ENCODE peak calls at places on chromosomes 6 and 20, in five cellular contexts. E is CD8-positive, alpha-beta T cell; C is transverse colon; A is GM23338; M is HFF-Myc. S is an unnamed sample.

GRCh38 chr20:24492031-24492607 is 22.7 kb downstream of the SYNDIG1 start:
- DNase-seq in E (no peak), C (no peak), A (peak), M (no peak), S (no peak)

GRCh38 chr6:130282234-130282995 is 59.7 kb upstream of the SAMD3 start:
- DNase-seq in E (no peak), C (no peak), A (peak), M (peak), S (peak)

GRCh38 chr6:12222405-12223366 is 67.5 kb upstream of the EDN1 start:
- DNase-seq in E (no peak), C (no peak), A (peak), M (no peak), S (no peak)

GRCh38 chr6:151674578-151674977 is 132.9 kb upstream of the ESR1 start:
- DNase-seq in E (no peak), C (no peak), A (no peak), M (no peak), S (no peak)

GRCh38 chr6:17394192-17394611 is 807 bp downstream of the CAP2 start:
- DNase-seq in E (no peak), C (peak), A (peak), M (peak), S (peak)

GRCh38 chr20:8875586-8875985 is 193.3 kb upstream of the PLCB4 start:
- DNase-seq in E (no peak), C (no peak), A (no peak), M (no peak), S (peak)

GRCh38 chr6:110681543-110682459 is 133.5 kb downstream of the CDK19 start:
- DNase-seq in E (no peak), C (no peak), A (no peak), M (no peak), S (no peak)

GRCh38 chr6:36129889-36130671 is at the start of gene MAPK13:
- DNase-seq in E (no peak), C (peak), A (peak), M (no peak), S (no peak)

GRCh38 chr6:94894300-94894699 is 683.0 kb upstream of the MANEA start:
- DNase-seq in E (no peak), C (no peak), A (no peak), M (no peak), S (no peak)
- H3K4me3 ChIP-seq in E (no peak), C (no peak), A (no peak), M (no peak), S (no peak)

GRCh38 chr20:297098-297924 is at the start of gene ZCCHC3:
- DNase-seq in E (peak), C (peak), A (peak), M (peak), S (peak)
- TF ChIP-seq CTCF in E (no peak), C (no peak), A (no peak), M (no peak), S (no peak)

GRCh38 chr6:142912125-142912524 is 32.9 kb downstream of the HIVEP2 start:
- DNase-seq in E (no peak), C (no peak), A (peak), M (no peak), S (no peak)

GRCh38 chr6:142914371-142914770 is 30.6 kb downstream of the HIVEP2 start:
- DNase-seq in E (no peak), C (no peak), A (no peak), M (no peak), S (no peak)

GRCh38 chr6:142913511-142914047 is 31.4 kb downstream of the HIVEP2 start:
- DNase-seq in E (peak), C (peak), A (no peak), M (no peak), S (no peak)

GRCh38 chr6:142911395-142911794 is 33.6 kb downstream of the HIVEP2 start:
- DNase-seq in E (no peak), C (no peak), A (no peak), M (no peak), S (no peak)

DNA sequence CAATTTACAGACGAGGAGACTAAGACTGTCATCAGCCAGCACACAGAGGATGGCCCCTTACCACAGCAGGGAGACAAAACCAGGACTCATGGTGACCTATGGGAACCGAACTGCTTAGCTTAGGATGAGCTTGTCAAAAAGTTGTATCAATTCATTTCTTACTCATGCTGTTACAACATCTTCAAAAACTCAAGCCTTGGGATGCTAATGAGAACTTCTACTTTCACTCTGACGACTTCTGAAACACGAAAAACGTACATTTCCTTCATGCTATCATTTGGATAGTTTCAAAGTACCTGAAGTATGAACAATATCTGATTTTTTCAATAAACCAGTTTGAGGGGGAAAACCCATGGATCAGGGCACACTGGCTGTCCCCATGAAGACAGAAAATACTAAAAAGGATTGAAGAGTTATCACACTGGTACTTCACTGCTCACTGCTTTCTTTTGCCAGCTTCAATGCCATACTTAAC is 31.9 kb downstream of the HIVEP2 start:
- DNase-seq in E (no peak), C (no peak), A (no peak), M (no peak), S (no peak)
- H3K4me3 ChIP-seq in E (peak), C (no peak), A (no peak), M (no peak), S (no peak)

GRCh38 chr6:43951063-43951755 is 176.0 kb downstream of the MRPL14 start:
- DNase-seq in E (no peak), C (peak), A (peak), M (no peak), S (peak)
- TF ChIP-seq CTCF in E (no peak), C (peak), A (peak), M (peak), S (peak)

S was measured in AG10803.